ENCODE peak calls at places on chromosomes 6 and 20, in ten cellular contexts. E is A172; X is activated CD4-positive, alpha-beta T cell treated with anti-CD3 and anti-CD28 coated beads for 48 hours; D is HS-5; G is HTR-8/SVneo; I is T follicular helper cell; H is T-cell; O is WTC11; A is lower lobe of right lung; U is NCI-H1417. Y is an unnamed sample.

GRCh38 chr20:50655325-50655880 is 35.9 kb downstream of the RIPOR3 start:
- DNase-seq in E (no peak), X (no peak), D (no peak), G (no peak), I (no peak), H (no peak), O (no peak), A (no peak), U (no peak), Y (peak; percentile 83)

GRCh38 chr6:31657406-31658157 is 1.9 kb downstream of the APOM start:
- DNase-seq in E (no peak), X (peak; percentile 52), D (no peak), G (no peak), I (no peak), H (peak; percentile 33), O (no peak), A (no peak), U (no peak), Y (no peak)

GRCh38 chr20:63123326-63123725 is 92.6 kb downstream of the YTHDF1 start:
- DNase-seq in E (no peak), X (no peak), D (no peak), G (no peak), I (no peak), H (no peak), O (peak; percentile 3), A (no peak), U (no peak), Y (no peak)

GRCh38 chr6:47414517-47415167 is 62.9 kb upstream of the CD2AP start:
- DNase-seq in E (peak; percentile 35), X (no peak), D (peak; percentile 24), G (no peak), I (no peak), H (no peak), O (no peak), A (no peak), U (no peak), Y (no peak)

GRCh38 chr6:77368660-77369313 is 94.5 kb downstream of the HTR1B start:
- DNase-seq in E (peak; percentile 2), X (no peak), D (peak; percentile 23), G (no peak), I (no peak), H (no peak), O (peak; percentile 61), A (peak; percentile 72), U (no peak), Y (no peak)

GRCh38 chr20:11891081-11891826 is 26.4 kb upstream of the BTBD3 start:
- DNase-seq in E (peak; percentile 31), X (peak; percentile 53), D (no peak), G (no peak), I (no peak), H (no peak), O (peak; percentile 25), A (peak; percentile 75), U (peak; percentile 95), Y (peak; percentile 77)

GRCh38 chr6:107594736-107595135 is 104.8 kb downstream of the SOBP start:
- DNase-seq in E (no peak), X (no peak), D (no peak), G (no peak), I (no peak), H (no peak), O (no peak), A (no peak), U (no peak), Y (no peak)

GRCh38 chr20:14948416-14948815 is 611.0 kb upstream of the FLRT3 start:
- DNase-seq in E (no peak), X (no peak), D (no peak), G (no peak), I (no peak), H (no peak), O (no peak), A (no peak), U (no peak), Y (no peak)

GRCh38 chr6:100078509-100078908 is 84.5 kb upstream of the MCHR2 start:
- DNase-seq in E (peak; percentile 77), X (peak; percentile 3), D (no peak), G (no peak), I (no peak), H (no peak), O (peak; percentile 46), A (no peak), U (no peak), Y (no peak)

GRCh38 chr6:26240981-26241770 is 123.8 kb upstream of the BTN3A2 start:
- DNase-seq in E (no peak), X (peak; percentile 86), D (no peak), G (no peak), I (no peak), H (no peak), O (no peak), A (peak; percentile 59), U (no peak), Y (no peak)

GRCh38 chr6:155676346-155676745 is 220.7 kb upstream of the NOX3 start:
- DNase-seq in E (peak; percentile 1), X (no peak), D (no peak), G (no peak), I (no peak), H (no peak), O (no peak), A (no peak), U (no peak), Y (no peak)

GRCh38 chr20:46284028-46284427 is 24.3 kb downstream of the CDH22 start:
- DNase-seq in E (no peak), X (no peak), D (no peak), G (no peak), I (no peak), H (no peak), O (no peak), A (no peak), U (no peak), Y (no peak)

GRCh38 chr6:28235912-28236452 is 10.9 kb downstream of the ZSCAN9 start:
- DNase-seq in E (no peak), X (no peak), D (no peak), G (no peak), I (no peak), H (no peak), O (no peak), A (no peak), U (no peak), Y (no peak)

GRCh38 chr6:24568687-24569086 is 73.9 kb downstream of the ALDH5A1 start:
- DNase-seq in E (no peak), X (no peak), D (no peak), G (no peak), I (no peak), H (no peak), O (no peak), A (no peak), U (no peak), Y (no peak)

GRCh38 chr6:81838031-81838430 is 85.5 kb upstream of the TENT5A start:
- DNase-seq in E (peak; percentile 58), X (no peak), D (no peak), G (no peak), I (no peak), H (no peak), O (no peak), A (no peak), U (no peak), Y (no peak)

GRCh38 chr6:169933839-169934698 is 182.6 kb downstream of the ERMARD start:
- DNase-seq in E (peak; percentile 23), X (no peak), D (no peak), G (no peak), I (no peak), H (no peak), O (no peak), A (peak; percentile 75), U (no peak), Y (peak; percentile 62)

GRCh38 chr20:7497985-7498384 is 442.3 kb downstream of the HAO1 start:
- DNase-seq in E (no peak), X (no peak), D (peak; percentile 95), G (no peak), I (no peak), H (no peak), O (no peak), A (no peak), U (no peak), Y (no peak)

GRCh38 chr20:60022849-60023248 is 64.6 kb downstream of the CDH26 start:
- DNase-seq in E (no peak), X (no peak), D (no peak), G (no peak), I (no peak), H (no peak), O (no peak), A (no peak), U (no peak), Y (no peak)

GRCh38 chr6:80105972-80106417 is 476 bp upstream of the BCKDHB start:
- DNase-seq in E (no peak), X (no peak), D (no peak), G (no peak), I (no peak), H (no peak), O (no peak), A (no peak), U (no peak), Y (no peak)

GRCh38 chr20:32365560-32365959 is 7.4 kb downstream of the ASXL1 start:
- DNase-seq in E (no peak), X (no peak), D (no peak), G (no peak), I (no peak), H (no peak), O (no peak), A (no peak), U (no peak), Y (no peak)

GRCh38 chr6:35933844-35934243 is 12.9 kb upstream of the SRPK1 start:
- DNase-seq in E (no peak), X (no peak), D (no peak), G (no peak), I (no peak), H (no peak), O (no peak), A (no peak), U (no peak), Y (no peak)

GRCh38 chr20:33650753-33651561 is 11.2 kb upstream of the C20orf144 start:
- DNase-seq in E (no peak), X (no peak), D (no peak), G (no peak), I (no peak), H (no peak), O (no peak), A (no peak), U (no peak), Y (no peak)

GRCh38 chr6:51814418-51814817 is 273.0 kb downstream of the PKHD1 start:
- DNase-seq in E (no peak), X (no peak), D (no peak), G (no peak), I (no peak), H (no peak), O (peak; percentile 40), A (no peak), U (peak; percentile 83), Y (no peak)

GRCh38 chr20:47927385-47927851 is 142.1 kb upstream of the SULF2 start:
- DNase-seq in E (peak; percentile 66), X (no peak), D (peak; percentile 97), G (no peak), I (no peak), H (no peak), O (no peak), A (no peak), U (no peak), Y (no peak)

GRCh38 chr20:33276303-33277113 is 6.5 kb upstream of the BPIFB1 start:
- DNase-seq in E (no peak), X (no peak), D (no peak), G (no peak), I (no peak), H (no peak), O (no peak), A (no peak), U (no peak), Y (no peak)

GRCh38 chr6:33851959-33852358 is 48.2 kb upstream of the MLN start:
- DNase-seq in E (peak; percentile 21), X (peak; percentile 23), D (no peak), G (peak; percentile 51), I (no peak), H (no peak), O (peak; percentile 78), A (no peak), U (no peak), Y (no peak)

GRCh38 chr6:20350215-20350614 is 51.5 kb upstream of the E2F3 start:
- DNase-seq in E (no peak), X (no peak), D (peak; percentile 72), G (no peak), I (no peak), H (no peak), O (no peak), A (no peak), U (no peak), Y (no peak)

GRCh38 chr6:16136536-16137450 is 7.9 kb downstream of the MYLIP start:
- DNase-seq in E (peak; percentile 74), X (peak; percentile 72), D (peak; percentile 51), G (peak; percentile 43), I (no peak), H (no peak), O (no peak), A (no peak), U (no peak), Y (no peak)